ENCODE peak calls at places on chromosomes 3 and 15, in six cellular contexts. X, S, D, M, P and C are unnamed samples.

GRCh38 chr3:129627350-129628168 is 21.1 kb upstream of the PLXND1 start:
- DNase-seq in S (peak; percentile 72), D (peak; percentile 84), X (peak; percentile 69), P (peak; percentile 22), M (peak; percentile 91), C (peak; percentile 72)

GRCh38 chr3:123186695-123187094 is 15.0 kb upstream of the SEC22A start:
- DNase-seq in D (no peak), S (no peak), X (no peak), M (no peak), P (no peak), C (no peak)

GRCh38 chr15:59591372-59591771 is 20.2 kb upstream of the GCNT3 start:
- DNase-seq in P (no peak), X (no peak), M (no peak), S (no peak), D (no peak), C (no peak)

GRCh38 chr15:67066041-67067021 is 929 bp downstream of the SMAD3 start:
- DNase-seq in D (peak; percentile 44), S (peak; percentile 31), P (no peak), M (no peak), X (peak; percentile 72), C (no peak)

GRCh38 chr3:14536837-14537589 is 3.1 kb downstream of the GRIP2 start:
- DNase-seq in P (no peak), D (peak; percentile 18), M (no peak), S (no peak), X (no peak), C (no peak)

GRCh38 chr3:46282041-46282440 is 39.8 kb downstream of the CCR3 start:
- DNase-seq in S (no peak), M (no peak), X (no peak), P (no peak), D (no peak), C (no peak)

GRCh38 chr3:23888617-23889228 is 28.1 kb downstream of the NKIRAS1 start:
- DNase-seq in S (peak; percentile 38), P (no peak), M (peak; percentile 75), X (peak; percentile 48), D (no peak), C (no peak)

GRCh38 chr15:73885954-73886700 is 12.8 kb downstream of the TBC1D21 start:
- DNase-seq in M (no peak), D (no peak), S (no peak), X (no peak), P (no peak), C (no peak)

GRCh38 chr3:42655331-42655888 is 1.9 kb downstream of the ZBTB47 start:
- DNase-seq in D (peak; percentile 62), P (no peak), X (no peak), S (no peak), M (no peak), C (no peak)

GRCh38 chr3:40191850-40192448 is 117.6 kb upstream of the EIF1B start:
- DNase-seq in P (peak; percentile 35), S (peak; percentile 18), X (peak; percentile 54), D (peak; percentile 60), M (peak; percentile 79), C (peak; percentile 47)

GRCh38 chr3:23450806-23451205 is 247.7 kb downstream of the UBE2E2 start:
- DNase-seq in D (no peak), P (no peak), S (no peak), X (no peak), M (no peak), C (no peak)

GRCh38 chr15:51904931-51905330 is 66.6 kb downstream of the LEO1 start:
- DNase-seq in M (no peak), D (no peak), X (no peak), S (no peak), P (no peak), C (no peak)

GRCh38 chr15:41899854-41900442 is 6.1 kb upstream of the SPTBN5 start:
- DNase-seq in S (no peak), M (no peak), P (no peak), D (no peak), X (no peak), C (no peak)

GRCh38 chr3:138081371-138082084 is 33.9 kb downstream of the DZIP1L start:
- DNase-seq in D (no peak), P (no peak), X (no peak), M (peak; percentile 76), S (peak; percentile 26), C (no peak)

GRCh38 chr3:119628390-119628789 is 30.7 kb downstream of the PLA1A start:
- DNase-seq in S (no peak), D (no peak), P (no peak), M (no peak), X (no peak), C (peak; percentile 77)

GRCh38 chr3:106635271-106635670 is 742.0 kb upstream of the CCDC54 start:
- DNase-seq in S (peak; percentile 21), X (no peak), P (no peak), D (no peak), M (peak; percentile 83), C (no peak)